ENCODE peak calls at places on chromosomes 4 and X, in five cellular contexts. Q is A549, T is tibial nerve, Z is HCT116, J is ovary. I is an unnamed sample.

GRCh38 chr4:8079031-8079885 is 79.4 kb downstream of the ABLIM2 start:
- DNase-seq in Z (no peak), J (no peak), T (no peak), Q (peak; percentile 20), I (no peak)

GRCh38 chr4:156517546-156517945 is 454.1 kb downstream of the PDGFC start:
- DNase-seq in T (no peak), J (no peak), Q (no peak), Z (no peak), I (no peak)

GRCh38 chr4:7128651-7129050 is 60.8 kb upstream of the GRPEL1 start:
- DNase-seq in T (no peak), J (no peak), Q (no peak), Z (no peak), I (no peak)

GRCh38 chr4:102815981-102816380 is 11.4 kb downstream of the UBE2D3 start:
- DNase-seq in T (no peak), Z (no peak), Q (peak; percentile 29), J (no peak), I (no peak)

GRCh38 chr4:73904491-73904890 is 35.3 kb downstream of the CXCL1 start:
- DNase-seq in Q (no peak), J (no peak), T (no peak), Z (no peak), I (no peak)

GRCh38 chrX:23478561-23478960 is 143.9 kb downstream of the PTCHD1 start:
- DNase-seq in T (no peak), Q (no peak), Z (no peak), J (no peak), I (no peak)

GRCh38 chr4:27123050-27123768 is 262.6 kb downstream of the STIM2 start:
- DNase-seq in T (no peak), J (no peak), Q (no peak), Z (peak; percentile 12), I (no peak)

GRCh38 chrX:19723427-19723826 is 164.0 kb downstream of the SH3KBP1 start:
- DNase-seq in T (no peak), Z (no peak), Q (peak; percentile 35), J (no peak), I (no peak)

GRCh38 chrX:22024577-22024976 is 7.5 kb upstream of the PHEX start:
- DNase-seq in Q (no peak), T (no peak), J (no peak), Z (no peak), I (no peak)

GRCh38 chrX:15911729-15912550 is 57.3 kb upstream of the AP1S2 start:
- DNase-seq in J (no peak), Q (peak; percentile 1), T (peak; percentile 6), Z (no peak), I (no peak)

GRCh38 chrX:67544871-67545771 is 1.3 kb downstream of the AR start:
- DNase-seq in Q (peak; percentile 24), Z (no peak), T (no peak), J (peak; percentile 51), I (no peak)

GRCh38 chr4:89216866-89217265 is 90.7 kb downstream of the GPRIN3 start:
- DNase-seq in Q (no peak), J (no peak), Z (no peak), T (no peak), I (no peak)

GRCh38 chr4:53510981-53511380 is 80.3 kb downstream of the LNX1 start:
- DNase-seq in Z (no peak), J (no peak), Q (no peak), T (no peak), I (no peak)

GRCh38 chrX:15913161-15913560 is 58.5 kb upstream of the AP1S2 start:
- DNase-seq in Q (no peak), T (no peak), J (no peak), Z (no peak), I (no peak)

GRCh38 chr4:34181311-34181808 is 2063.0 kb downstream of the ARAP2 start:
- DNase-seq in J (no peak), Z (peak; percentile 80), Q (peak; percentile 90), T (no peak), I (no peak)

GRCh38 chr4:162392938-162393337 is 229.1 kb upstream of the FSTL5 start:
- DNase-seq in T (no peak), Z (no peak), J (no peak), Q (no peak), I (no peak)

GRCh38 chrX:55546956-55547355 is 57.3 kb upstream of the USP51 start:
- DNase-seq in J (no peak), Q (no peak), T (no peak), Z (no peak), I (no peak)

GRCh38 chr4:73344106-73344505 is 60.0 kb upstream of the ALB start:
- DNase-seq in Q (no peak), J (no peak), T (no peak), Z (no peak), I (no peak)

GRCh38 chr4:119678761-119679160 is 50.2 kb upstream of the PDE5A start:
- DNase-seq in J (no peak), Q (no peak), Z (no peak), T (no peak), I (no peak)
- H3K4me3 ChIP-seq in J (no peak overlapping the region), Q (no peak overlapping the region), Z (no peak overlapping the region), T (no peak overlapping the region), I (no peak overlapping the region)

DNA sequence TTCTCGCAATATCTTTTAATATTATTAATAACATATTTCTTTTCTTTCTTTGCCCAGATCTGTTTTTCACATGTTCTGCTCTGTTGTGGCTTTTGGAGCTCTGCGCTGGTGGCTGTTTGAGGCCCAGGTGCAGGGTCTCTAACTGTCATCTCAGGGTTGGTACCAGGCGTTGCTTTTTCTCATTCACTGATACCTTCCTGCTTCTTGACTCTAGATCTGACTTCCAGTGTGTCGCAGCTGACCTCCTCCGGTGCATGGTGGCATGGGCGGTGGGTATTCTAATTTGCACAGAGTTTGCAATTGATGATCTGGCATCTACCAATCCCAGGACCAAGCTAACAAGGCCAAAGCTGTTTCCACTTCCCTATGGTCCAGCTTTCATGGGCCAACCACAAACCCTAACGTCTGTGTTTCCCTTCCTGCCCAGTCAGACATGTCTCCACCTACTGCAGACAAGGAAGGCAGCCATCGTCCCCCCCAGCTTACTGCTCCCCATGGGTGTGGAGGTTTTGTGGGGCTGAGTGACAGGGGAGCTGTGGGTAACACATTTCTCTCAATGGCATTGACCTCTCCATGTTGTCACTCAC is 25.2 kb downstream of the LETM1 start:
- DNase-seq in T (no peak), Z (no peak), J (no peak), Q (no peak), I (no peak)
- TF ChIP-seq POLR2A in T (no peak), Z (no peak), J (no peak), Q (no peak), I (no peak)

GRCh38 chr4:109614466-109614865 is 54.4 kb downstream of the MCUB start:
- DNase-seq in T (no peak), J (no peak), Q (no peak), Z (no peak), I (no peak)
- H3K4me3 ChIP-seq in T (no peak overlapping the region), J (no peak overlapping the region), Q (no peak overlapping the region), Z (no peak overlapping the region), I (no peak overlapping the region)

DNA sequence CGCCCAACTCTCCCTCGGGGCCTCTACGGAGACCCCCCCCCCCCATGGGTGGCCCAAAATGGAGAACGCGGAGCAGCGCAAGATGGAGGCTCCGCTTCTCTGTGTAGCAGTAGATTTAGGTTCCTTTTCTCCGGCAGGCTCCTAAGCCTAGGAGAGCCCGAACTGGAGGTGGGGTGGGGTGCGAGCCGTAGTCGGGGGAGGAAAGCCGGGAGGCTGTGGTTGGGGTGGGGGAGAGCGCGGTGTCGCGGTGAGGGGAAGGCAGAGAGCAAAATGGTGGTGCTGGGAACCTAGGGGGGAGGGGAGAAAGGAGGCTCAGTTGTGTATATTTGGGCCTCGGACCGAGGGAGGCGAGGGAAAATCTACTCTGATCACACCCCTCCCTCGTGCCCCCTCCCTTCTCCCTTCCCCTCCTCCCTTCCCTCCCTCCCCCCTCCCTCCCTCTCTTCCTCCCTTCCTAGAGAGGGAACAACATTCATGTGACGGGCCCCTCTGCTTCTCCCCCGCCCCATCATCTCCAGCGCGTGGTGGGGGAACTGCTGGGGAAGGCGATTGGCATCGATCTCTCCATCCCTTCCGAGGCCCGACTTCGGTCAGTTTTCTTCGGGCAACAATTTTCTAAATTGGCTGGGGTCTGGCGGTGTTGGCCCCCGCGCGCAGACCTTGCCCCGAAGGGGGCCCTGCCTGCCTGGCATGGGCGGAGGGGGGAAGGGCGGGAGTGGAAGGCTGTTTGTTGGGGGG is at the start of gene STAG2:
- DNase-seq in T (peak; percentile 78), Q (peak; percentile 94), J (peak; percentile 76), Z (peak; percentile 73), I (peak; percentile 94)
- TF ChIP-seq POLR2A in T (peak; percentile 67), Q (no peak), J (peak; percentile 57), Z (no peak), I (no peak)

DNA sequence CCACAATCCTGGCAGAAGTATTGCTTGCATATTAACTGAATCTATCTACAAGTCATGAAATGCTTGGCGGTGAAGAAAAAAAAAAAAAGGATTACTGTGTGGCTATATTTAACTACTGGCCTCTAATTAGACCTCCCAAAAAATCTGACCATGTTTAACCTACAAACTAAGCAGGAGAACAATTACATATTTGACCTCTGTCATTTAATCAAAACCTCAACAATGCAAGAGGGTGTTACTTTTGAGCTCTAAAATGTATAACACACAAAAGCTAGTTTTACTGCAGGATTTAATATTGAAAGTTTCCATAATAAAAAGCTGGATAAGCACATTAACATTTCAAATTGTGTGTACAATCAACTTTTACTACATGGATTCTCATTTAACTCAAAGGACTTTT is 1.5 kb downstream of the ITM2A start:
- DNase-seq in Z (no peak), J (no peak), T (no peak), Q (no peak), I (no peak)
- H3K4me3 ChIP-seq in Z (no peak overlapping the region), J (peak overlapping the region; percentile 0), T (no peak overlapping the region), Q (no peak overlapping the region), I (no peak overlapping the region)

GRCh38 chr4:76148142-76148849 is at the start of gene NUP54:
- DNase-seq in Q (peak; percentile 94), J (peak; percentile 95), Z (peak; percentile 94), T (peak; percentile 87), I (peak; percentile 92)
- TF ChIP-seq POLR2A in Q (peak; percentile 70), J (peak; percentile 76), Z (peak; percentile 78), T (peak; percentile 82), I (peak; percentile 23)

GRCh38 chrX:77893713-77894112 is 1.5 kb downstream of the MAGT1 start:
- DNase-seq in Q (no peak), T (no peak), J (no peak), Z (no peak), I (no peak)
- H3K4me3 ChIP-seq in Q (no peak overlapping the region), T (no peak overlapping the region), J (no peak overlapping the region), Z (peak overlapping the region; percentile 82), I (no peak overlapping the region)

DNA sequence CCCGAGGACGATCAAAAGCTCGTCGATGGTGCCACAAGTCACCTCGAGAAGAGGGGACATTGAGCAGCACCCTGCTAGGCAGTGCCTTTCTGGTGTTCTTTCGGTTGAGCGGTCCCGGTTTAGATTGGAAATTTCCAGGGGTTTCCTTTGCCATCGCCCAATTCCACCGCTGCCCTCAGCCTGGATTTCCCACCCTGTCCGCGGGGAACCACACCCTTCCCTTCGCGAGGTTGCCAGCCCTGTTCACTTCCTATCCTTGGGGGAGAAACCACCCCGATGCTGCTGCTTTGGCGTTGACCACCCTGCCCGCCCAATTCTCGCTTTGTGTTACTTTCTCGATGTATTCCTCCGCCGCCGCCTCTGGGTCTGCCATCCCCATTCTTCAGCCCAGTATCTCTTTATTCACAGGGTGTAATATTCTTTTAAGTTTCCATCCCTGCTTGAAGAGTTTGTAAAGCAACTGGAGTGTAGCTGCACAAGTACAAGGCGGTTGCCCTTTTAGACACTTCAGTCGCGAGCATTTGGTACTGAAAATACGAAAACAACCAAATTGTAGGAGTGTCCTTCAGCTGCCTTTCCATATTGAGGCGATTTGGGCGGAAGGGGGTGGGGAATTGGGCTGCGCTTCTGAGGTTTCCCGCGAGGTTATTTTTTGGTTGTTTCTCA is 1.1 kb downstream of the OGT start:
- DNase-seq in J (peak; percentile 55), T (peak; percentile 30), Z (no peak), Q (peak; percentile 69), I (peak; percentile 27)
- TF ChIP-seq POLR2A in J (no peak), T (peak; percentile 15), Z (no peak), Q (no peak), I (no peak)